ENCODE peak calls at places on chromosomes 11 and 22, in seven cellular contexts. O is psoas muscle, P is HEK293T, K is HFFc6, B is ACHN, L is NCI-H1694, U is adrenal gland. C is an unnamed sample.

GRCh38 chr11:117096140-117096972 is 1.9 kb downstream of the SIK3 start:
- DNase-seq in P (no peak), B (no peak), K (peak), U (peak), O (no peak), L (no peak), C (peak)

GRCh38 chr11:84430661-84431060 is 1144.5 kb upstream of the CCDC90B start:
- DNase-seq in B (no peak), K (no peak), O (no peak), P (no peak), U (no peak), L (no peak), C (no peak)

GRCh38 chr11:86951706-86952105 is 3.5 kb downstream of the FZD4 start:
- DNase-seq in K (no peak), L (no peak), U (no peak), O (no peak), B (no peak), P (no peak), C (no peak)

GRCh38 chr11:44333271-44334218 is 23.6 kb upstream of the ALX4 start:
- DNase-seq in B (no peak), P (no peak), U (no peak), O (no peak), L (no peak), K (no peak), C (no peak)

GRCh38 chr11:134612416-134613030 is 200.5 kb upstream of the B3GAT1 start:
- DNase-seq in K (no peak), L (no peak), U (no peak), O (no peak), B (no peak), P (no peak), C (no peak)

GRCh38 chr11:117546431-117547160 is 218.9 kb downstream of the CEP164 start:
- DNase-seq in B (no peak), U (no peak), O (no peak), L (no peak), P (no peak), K (no peak), C (no peak)

GRCh38 chr11:119152043-119152442 is 3.2 kb downstream of the ABCG4 start:
- DNase-seq in O (no peak), L (no peak), U (no peak), B (no peak), K (no peak), P (no peak), C (no peak)

GRCh38 chr22:18994780-18995711 is 59.0 kb upstream of the PRODH start:
- DNase-seq in K (no peak), B (peak), O (no peak), U (no peak), L (no peak), P (no peak), C (no peak)

GRCh38 chr22:44438056-44438455 is 60.0 kb downstream of the RTL6 start:
- DNase-seq in L (no peak), K (no peak), B (no peak), P (no peak), O (no peak), U (no peak), C (peak)

GRCh38 chr11:103870821-103871309 is 165.6 kb upstream of the DDI1 start:
- DNase-seq in U (peak), P (no peak), L (no peak), K (no peak), O (peak), B (no peak), C (no peak)

GRCh38 chr11:133081730-133082452 is 450.4 kb downstream of the OPCML start:
- DNase-seq in O (no peak), U (no peak), L (no peak), K (no peak), B (no peak), P (no peak), C (no peak)

GRCh38 chr22:20393705-20394476 is at the start of gene ZNF74:
- DNase-seq in L (peak), O (peak), U (peak), K (peak), B (peak), P (peak), C (peak)